ENCODE peak calls at places on chromosomes 13 and 19, in six cellular contexts. One of them, this sample, is unnamed.

GRCh38 chr19:47005873-47006272 is 13.8 kb upstream of the NPAS1 start:
- DNase-seq in Peyer's patch: no peak
- DNase-seq in ovary: no peak
- DNase-seq in brain microvascular endothelial cell: no peak
- DNase-seq in thyroid gland: no peak
- DNase-seq in cardiac muscle cell: no peak
- DNase-seq in this sample: no peak

GRCh38 chr13:76764429-76764828 is 121.8 kb downstream of the KCTD12 start:
- DNase-seq in Peyer's patch: no peak
- DNase-seq in ovary: no peak
- DNase-seq in brain microvascular endothelial cell: peak
- DNase-seq in thyroid gland: peak
- DNase-seq in cardiac muscle cell: peak
- DNase-seq in this sample: peak

GRCh38 chr13:65748227-65748626 is 1481.9 kb downstream of the PCDH9 start:
- DNase-seq in Peyer's patch: no peak
- DNase-seq in ovary: no peak
- DNase-seq in brain microvascular endothelial cell: no peak
- DNase-seq in thyroid gland: no peak
- DNase-seq in cardiac muscle cell: no peak
- DNase-seq in this sample: no peak

GRCh38 chr13:111385182-111385857 is 64.9 kb downstream of the TEX29 start:
- DNase-seq in Peyer's patch: no peak
- DNase-seq in ovary: no peak
- DNase-seq in brain microvascular endothelial cell: no peak
- DNase-seq in thyroid gland: no peak
- DNase-seq in cardiac muscle cell: no peak
- DNase-seq in this sample: no peak

GRCh38 chr19:18475004-18475453 is 37.1 kb upstream of the ISYNA1 start:
- DNase-seq in Peyer's patch: no peak
- DNase-seq in ovary: no peak
- DNase-seq in brain microvascular endothelial cell: no peak
- DNase-seq in thyroid gland: no peak
- DNase-seq in cardiac muscle cell: no peak
- DNase-seq in this sample: no peak

GRCh38 chr19:57771417-57771816 is 1.9 kb downstream of the ZNF586 start:
- DNase-seq in Peyer's patch: no peak
- DNase-seq in ovary: no peak
- DNase-seq in brain microvascular endothelial cell: no peak
- DNase-seq in thyroid gland: no peak
- DNase-seq in cardiac muscle cell: no peak
- DNase-seq in this sample: no peak

GRCh38 chr13:36377822-36378480 is 31.8 kb upstream of the SPART start:
- DNase-seq in Peyer's patch: no peak
- DNase-seq in ovary: no peak
- DNase-seq in brain microvascular endothelial cell: no peak
- DNase-seq in thyroid gland: no peak
- DNase-seq in cardiac muscle cell: peak
- DNase-seq in this sample: peak

GRCh38 chr19:52689804-52690394 is 44.9 kb downstream of the ZNF611 start:
- DNase-seq in Peyer's patch: peak
- DNase-seq in ovary: peak
- DNase-seq in brain microvascular endothelial cell: no peak
- DNase-seq in thyroid gland: peak
- DNase-seq in cardiac muscle cell: peak
- DNase-seq in this sample: no peak

GRCh38 chr19:24040621-24041020 is 46.4 kb upstream of the ZNF254 start:
- DNase-seq in Peyer's patch: no peak
- DNase-seq in ovary: no peak
- DNase-seq in brain microvascular endothelial cell: no peak
- DNase-seq in thyroid gland: no peak
- DNase-seq in cardiac muscle cell: no peak
- DNase-seq in this sample: no peak

GRCh38 chr19:18135712-18136584 is 17.0 kb upstream of the PIK3R2 start:
- DNase-seq in Peyer's patch: no peak
- DNase-seq in ovary: no peak
- DNase-seq in brain microvascular endothelial cell: no peak
- DNase-seq in thyroid gland: no peak
- DNase-seq in cardiac muscle cell: no peak
- DNase-seq in this sample: no peak

GRCh38 chr19:511101-511841 is 4.0 kb downstream of the TPGS1 start:
- DNase-seq in Peyer's patch: peak
- DNase-seq in ovary: no peak
- DNase-seq in brain microvascular endothelial cell: no peak
- DNase-seq in thyroid gland: no peak
- DNase-seq in cardiac muscle cell: peak
- DNase-seq in this sample: peak

GRCh38 chr19:13094285-13094595 is 8.4 kb downstream of the LYL1 start:
- DNase-seq in Peyer's patch: no peak
- DNase-seq in ovary: no peak
- DNase-seq in brain microvascular endothelial cell: no peak
- DNase-seq in thyroid gland: no peak
- DNase-seq in cardiac muscle cell: no peak
- DNase-seq in this sample: no peak

GRCh38 chr13:33392794-33393371 is 107.3 kb upstream of the STARD13 start:
- DNase-seq in Peyer's patch: no peak
- DNase-seq in ovary: no peak
- DNase-seq in brain microvascular endothelial cell: no peak
- DNase-seq in thyroid gland: no peak
- DNase-seq in cardiac muscle cell: no peak
- DNase-seq in this sample: no peak

GRCh38 chr19:52734340-52734892 is 428 bp downstream of the ZNF611 start:
- DNase-seq in Peyer's patch: no peak
- DNase-seq in ovary: peak
- DNase-seq in brain microvascular endothelial cell: peak
- DNase-seq in thyroid gland: peak
- DNase-seq in cardiac muscle cell: peak
- DNase-seq in this sample: no peak

GRCh38 chr19:58021541-58022282 is 12.1 kb upstream of the ZSCAN1 start:
- DNase-seq in Peyer's patch: peak
- DNase-seq in ovary: peak
- DNase-seq in brain microvascular endothelial cell: peak
- DNase-seq in thyroid gland: peak
- DNase-seq in cardiac muscle cell: peak
- DNase-seq in this sample: peak

GRCh38 chr13:100652510-100652909 is 22.1 kb downstream of the TMTC4 start:
- DNase-seq in Peyer's patch: no peak
- DNase-seq in ovary: no peak
- DNase-seq in brain microvascular endothelial cell: no peak
- DNase-seq in thyroid gland: no peak
- DNase-seq in cardiac muscle cell: no peak
- DNase-seq in this sample: no peak

GRCh38 chr19:8531470-8531869 is 17.5 kb upstream of the ZNF414 start:
- DNase-seq in Peyer's patch: no peak
- DNase-seq in ovary: no peak
- DNase-seq in brain microvascular endothelial cell: no peak
- DNase-seq in thyroid gland: no peak
- DNase-seq in cardiac muscle cell: no peak
- DNase-seq in this sample: no peak

GRCh38 chr13:100131863-100132574 is 43.1 kb downstream of the PCCA start:
- DNase-seq in Peyer's patch: no peak
- DNase-seq in ovary: no peak
- DNase-seq in brain microvascular endothelial cell: peak
- DNase-seq in thyroid gland: no peak
- DNase-seq in cardiac muscle cell: peak
- DNase-seq in this sample: peak

GRCh38 chr13:112850273-112850672 is 118.7 kb upstream of the MCF2L start:
- DNase-seq in Peyer's patch: no peak
- DNase-seq in ovary: no peak
- DNase-seq in brain microvascular endothelial cell: no peak
- DNase-seq in thyroid gland: no peak
- DNase-seq in cardiac muscle cell: no peak
- DNase-seq in this sample: peak

GRCh38 chr19:5294403-5295160 is 46.0 kb downstream of the PTPRS start:
- DNase-seq in Peyer's patch: no peak
- DNase-seq in ovary: no peak
- DNase-seq in brain microvascular endothelial cell: no peak
- DNase-seq in thyroid gland: no peak
- DNase-seq in cardiac muscle cell: no peak
- DNase-seq in this sample: no peak

GRCh38 chr19:51338563-51339312 is 3.2 kb downstream of the VSIG10L start:
- DNase-seq in Peyer's patch: peak
- DNase-seq in ovary: peak
- DNase-seq in brain microvascular endothelial cell: peak
- DNase-seq in thyroid gland: peak
- DNase-seq in cardiac muscle cell: peak
- DNase-seq in this sample: peak

GRCh38 chr13:27770809-27771208 is 21.5 kb upstream of the GSX1 start:
- DNase-seq in Peyer's patch: no peak
- DNase-seq in ovary: no peak
- DNase-seq in brain microvascular endothelial cell: peak
- DNase-seq in thyroid gland: no peak
- DNase-seq in cardiac muscle cell: peak
- DNase-seq in this sample: peak
- TF ChIP-seq CTCF in Peyer's patch: peak
- TF ChIP-seq CTCF in ovary: no peak
- TF ChIP-seq CTCF in brain microvascular endothelial cell: peak
- TF ChIP-seq CTCF in thyroid gland: no peak
- TF ChIP-seq CTCF in cardiac muscle cell: peak
- TF ChIP-seq CTCF in this sample: peak

GRCh38 chr13:41064493-41064892 is 3.2 kb downstream of the WBP4 start:
- DNase-seq in Peyer's patch: no peak
- DNase-seq in ovary: no peak
- DNase-seq in brain microvascular endothelial cell: no peak
- DNase-seq in thyroid gland: no peak
- DNase-seq in cardiac muscle cell: peak
- DNase-seq in this sample: peak
- H3K27ac ChIP-seq in Peyer's patch: no peak
- H3K27ac ChIP-seq in ovary: no peak
- H3K27ac ChIP-seq in brain microvascular endothelial cell: peak
- H3K27ac ChIP-seq in thyroid gland: no peak
- H3K27ac ChIP-seq in cardiac muscle cell: no peak
- H3K27ac ChIP-seq in this sample: peak

GRCh38 chr13:29707876-29708543 is 112.5 kb upstream of the SLC7A1 start:
- DNase-seq in Peyer's patch: peak
- DNase-seq in ovary: no peak
- DNase-seq in brain microvascular endothelial cell: peak
- DNase-seq in thyroid gland: no peak
- DNase-seq in cardiac muscle cell: peak
- DNase-seq in this sample: peak
- TF ChIP-seq CTCF in Peyer's patch: peak
- TF ChIP-seq CTCF in ovary: no peak
- TF ChIP-seq CTCF in brain microvascular endothelial cell: peak
- TF ChIP-seq CTCF in thyroid gland: no peak
- TF ChIP-seq CTCF in cardiac muscle cell: peak
- TF ChIP-seq CTCF in this sample: peak

GRCh38 chr13:24006520-24007248 is 109.4 kb upstream of the C1QTNF9B start:
- DNase-seq in Peyer's patch: no peak
- DNase-seq in ovary: no peak
- DNase-seq in brain microvascular endothelial cell: no peak
- DNase-seq in thyroid gland: no peak
- DNase-seq in cardiac muscle cell: no peak
- DNase-seq in this sample: no peak

GRCh38 chr13:24004971-24005370 is 107.7 kb upstream of the C1QTNF9B start:
- DNase-seq in Peyer's patch: no peak
- DNase-seq in ovary: no peak
- DNase-seq in brain microvascular endothelial cell: no peak
- DNase-seq in thyroid gland: no peak
- DNase-seq in cardiac muscle cell: no peak
- DNase-seq in this sample: no peak

GRCh38 chr13:24004142-24004541 is 106.8 kb upstream of the C1QTNF9B start:
- DNase-seq in Peyer's patch: no peak
- DNase-seq in ovary: no peak
- DNase-seq in brain microvascular endothelial cell: no peak
- DNase-seq in thyroid gland: no peak
- DNase-seq in cardiac muscle cell: no peak
- DNase-seq in this sample: no peak

GRCh38 chr13:24007979-24008620 is 110.8 kb upstream of the C1QTNF9B start:
- DNase-seq in Peyer's patch: no peak
- DNase-seq in ovary: no peak
- DNase-seq in brain microvascular endothelial cell: no peak
- DNase-seq in thyroid gland: no peak
- DNase-seq in cardiac muscle cell: no peak
- DNase-seq in this sample: no peak

GRCh38 chr13:24005711-24006281 is 108.5 kb upstream of the C1QTNF9B start:
- DNase-seq in Peyer's patch: no peak
- DNase-seq in ovary: no peak
- DNase-seq in brain microvascular endothelial cell: no peak
- DNase-seq in thyroid gland: no peak
- DNase-seq in cardiac muscle cell: no peak
- DNase-seq in this sample: no peak
- H3K27ac ChIP-seq in Peyer's patch: no peak
- H3K27ac ChIP-seq in ovary: no peak
- H3K27ac ChIP-seq in brain microvascular endothelial cell: no peak
- H3K27ac ChIP-seq in thyroid gland: no peak
- H3K27ac ChIP-seq in cardiac muscle cell: no peak
- H3K27ac ChIP-seq in this sample: no peak

GRCh38 chr13:47220453-47221150 is 323.7 kb upstream of the HTR2A start:
- DNase-seq in Peyer's patch: no peak
- DNase-seq in ovary: no peak
- DNase-seq in brain microvascular endothelial cell: peak
- DNase-seq in thyroid gland: no peak
- DNase-seq in cardiac muscle cell: peak
- DNase-seq in this sample: peak
- TF ChIP-seq CTCF in Peyer's patch: no peak
- TF ChIP-seq CTCF in ovary: no peak
- TF ChIP-seq CTCF in brain microvascular endothelial cell: peak
- TF ChIP-seq CTCF in thyroid gland: no peak
- TF ChIP-seq CTCF in cardiac muscle cell: no peak
- TF ChIP-seq CTCF in this sample: no peak

This sample was measured in fibroblast of lung.